ENCODE peak calls at places on chromosomes 6 and 20, in seven cellular contexts. N, Y, X, B, K, S and R are unnamed samples.

GRCh38 chr6:28161410-28162079 is 19.9 kb downstream of the ZKSCAN8 start:
- DNase-seq in Y (no peak), B (peak; percentile 84), X (peak; percentile 82), N (no peak), K (peak; percentile 83), S (no peak), R (peak; percentile 33)

GRCh38 chr6:163438298-163438939 is 23.9 kb downstream of the QKI start:
- DNase-seq in K (no peak), N (no peak), B (no peak), Y (no peak), X (no peak), S (no peak), R (no peak)

GRCh38 chr6:37308084-37308817 is 45.5 kb upstream of the RNF8 start:
- DNase-seq in B (no peak), S (peak; percentile 33), X (peak; percentile 89), K (no peak), N (no peak), Y (no peak), R (no peak)

GRCh38 chr6:169978615-169979161 is 227.3 kb downstream of the ERMARD start:
- DNase-seq in Y (no peak), N (no peak), S (no peak), X (no peak), B (peak; percentile 62), K (no peak), R (no peak)

GRCh38 chr6:130600880-130601341 is 226.3 kb upstream of the SMLR1 start:
- DNase-seq in B (peak; percentile 65), N (peak; percentile 96), S (no peak), K (no peak), Y (no peak), X (no peak), R (no peak)

GRCh38 chr6:3987072-3987471 is 91.9 kb downstream of the FAM217A start:
- DNase-seq in X (no peak), B (no peak), S (no peak), Y (no peak), K (no peak), N (no peak), R (no peak)

GRCh38 chr6:166705070-166705469 is 78.0 kb upstream of the RPS6KA2 start:
- DNase-seq in Y (no peak), K (no peak), S (no peak), B (no peak), N (no peak), X (no peak), R (no peak)

GRCh38 chr6:110939429-110939828 is 19.1 kb upstream of the GTF3C6 start:
- DNase-seq in Y (no peak), K (no peak), B (no peak), S (no peak), X (no peak), N (no peak), R (no peak)

GRCh38 chr20:32467506-32468312 is 109.6 kb downstream of the ASXL1 start:
- DNase-seq in K (no peak), S (no peak), X (no peak), B (no peak), Y (no peak), N (no peak), R (no peak)

GRCh38 chr20:4603724-4604123 is 118.0 kb upstream of the PRND start:
- DNase-seq in Y (no peak), K (no peak), N (no peak), X (no peak), S (no peak), B (no peak), R (no peak)

GRCh38 chr6:3822747-3823445 is 26.3 kb upstream of the FAM50B start:
- DNase-seq in K (no peak), Y (no peak), S (no peak), B (no peak), N (no peak), X (no peak), R (no peak)

GRCh38 chr6:34071884-34072379 is 74.0 kb downstream of the GRM4 start:
- DNase-seq in N (no peak), K (no peak), X (no peak), Y (no peak), S (no peak), B (no peak), R (no peak)